ENCODE peak calls at places on chromosome 4, in seven cellular contexts. B, P, H, R, E, W and I are unnamed samples.

GRCh38 chr4:105994061-105994460 is 98.8 kb downstream of the NPNT start:
- DNase-seq in W (no peak), P (no peak), E (no peak), H (no peak), R (no peak), B (no peak), I (no peak)

GRCh38 chr4:71272976-71273375 is 65.8 kb upstream of the SLC4A4 start:
- DNase-seq in B (no peak), R (no peak), E (no peak), W (no peak), H (no peak), P (no peak), I (no peak)

GRCh38 chr4:8746523-8747466 is 124.8 kb downstream of the HMX1 start:
- DNase-seq in P (no peak), H (no peak), E (no peak), W (no peak), R (no peak), B (no peak), I (no peak)

GRCh38 chr4:16532240-16532990 is 306.1 kb upstream of the TAPT1 start:
- DNase-seq in W (no peak), R (no peak), B (peak), H (no peak), P (peak), E (no peak), I (no peak)

GRCh38 chr4:101175896-101176676 is 171.2 kb downstream of the PPP3CA start:
- DNase-seq in E (no peak), B (no peak), W (no peak), R (no peak), H (no peak), P (no peak), I (no peak)

GRCh38 chr4:8725845-8726244 is 133.3 kb downstream of the CPZ start:
- DNase-seq in H (no peak), B (no peak), W (no peak), E (no peak), P (no peak), R (no peak), I (no peak)

GRCh38 chr4:107058828-107059227 is 22.7 kb upstream of the DKK2 start:
- DNase-seq in E (no peak), W (no peak), H (no peak), B (no peak), P (peak), R (no peak), I (no peak)

GRCh38 chr4:76210502-76210901 is 3.1 kb downstream of the SCARB2 start:
- DNase-seq in W (no peak), H (no peak), E (no peak), R (no peak), P (no peak), B (no peak), I (no peak)